ENCODE peak calls at places on chromosomes 12 and 14, in seven cellular contexts. L is fibroblast of pulmonary artery; W is effector CD8-positive, alpha-beta T cell; K is adipocyte; Q is stimulated activated CD8-positive, alpha-beta memory T cell treated with anti-CD3 and anti-CD28 coated beads, Interleukin-4, amount 100 ng/mL, for 1 hour; O is ELR; B is activated CD4-positive, CD25-positive, alpha-beta regulatory T cell. T is an unnamed sample.

GRCh38 chr12:51726931-51727330 is 121.6 kb downstream of the FIGNL2 start:
- DNase-seq in O (no peak), B (no peak), W (no peak), K (peak), Q (no peak), L (no peak), T (no peak)

GRCh38 chr12:99111600-99111999 is 466.5 kb downstream of the APAF1 start:
- DNase-seq in K (peak), B (no peak), W (no peak), O (no peak), Q (no peak), L (no peak), T (no peak)

GRCh38 chr12:52214421-52214802 is 18.6 kb upstream of the KRT7 start:
- DNase-seq in O (no peak), K (no peak), L (no peak), Q (no peak), W (no peak), B (no peak), T (no peak)

GRCh38 chr12:121441555-121441954 is 41.6 kb downstream of the RNF34 start:
- DNase-seq in O (peak), L (no peak), W (no peak), B (no peak), K (no peak), Q (no peak), T (no peak)

GRCh38 chr14:42307239-42307825 is 700.7 kb downstream of the LRFN5 start:
- DNase-seq in W (no peak), B (no peak), O (no peak), L (no peak), Q (no peak), K (no peak), T (no peak)

GRCh38 chr12:100267603-100268281 is 765 bp downstream of the SCYL2 start:
- DNase-seq in Q (no peak), L (peak), O (peak), K (peak), W (no peak), B (no peak), T (no peak)

GRCh38 chr14:74574706-74575105 is 37.3 kb downstream of the LTBP2 start:
- DNase-seq in Q (no peak), O (no peak), B (no peak), W (no peak), K (peak), L (no peak), T (no peak)

GRCh38 chr12:64273527-64274403 is 51.7 kb upstream of the KICS2 start:
- DNase-seq in B (no peak), L (peak), K (peak), Q (no peak), W (no peak), O (peak), T (no peak)

GRCh38 chr12:8065991-8066594 is at the start of gene C3AR1:
- DNase-seq in B (no peak), Q (no peak), K (peak), L (peak), W (no peak), O (peak), T (peak)

GRCh38 chr12:49346659-49347306 is at the start of gene DNAJC22:
- DNase-seq in Q (no peak), K (peak), B (no peak), L (no peak), O (peak), W (no peak), T (no peak)

GRCh38 chr12:70609739-70610491 is 27.3 kb downstream of the PTPRB start:
- DNase-seq in Q (no peak), O (peak), W (no peak), K (peak), B (no peak), L (peak), T (no peak)

GRCh38 chr14:60101801-60102200 is 10.1 kb downstream of the PCNX4 start:
- DNase-seq in Q (no peak), B (no peak), K (peak), W (no peak), O (peak), L (peak), T (no peak)

GRCh38 chr14:93086441-93087055 is 29.2 kb downstream of the ITPK1 start:
- DNase-seq in B (no peak), K (no peak), W (no peak), Q (no peak), O (peak), L (no peak), T (no peak)

GRCh38 chr14:101709962-101710891 is 51.3 kb upstream of the PPP2R5C start:
- DNase-seq in Q (no peak), O (no peak), K (no peak), W (no peak), L (no peak), B (no peak), T (no peak)

GRCh38 chr14:22412936-22413411 is 176.1 kb downstream of the DAD1 start:
- DNase-seq in B (no peak), Q (no peak), W (no peak), O (no peak), L (no peak), K (no peak), T (no peak)

GRCh38 chr12:102249073-102249854 is 51.6 kb upstream of the PMCH start:
- DNase-seq in O (peak), K (no peak), B (no peak), Q (no peak), W (no peak), L (peak), T (no peak)

GRCh38 chr12:39587247-39587646 is 32.4 kb downstream of the ABCD2 start:
- DNase-seq in L (peak), O (peak), B (peak), K (no peak), W (no peak), Q (no peak), T (no peak)

GRCh38 chr12:76874027-76874426 is 4.8 kb downstream of the CSRP2 start:
- DNase-seq in B (no peak), L (no peak), K (no peak), Q (no peak), O (no peak), W (no peak), T (no peak)

GRCh38 chr12:117526756-117527479 is 165.5 kb upstream of the NOS1 start:
- DNase-seq in Q (no peak), W (no peak), K (no peak), B (no peak), L (no peak), O (no peak), T (no peak)

GRCh38 chr12:68403296-68403695 is 71.1 kb upstream of the MDM1 start:
- DNase-seq in L (no peak), B (no peak), O (no peak), Q (no peak), W (no peak), K (no peak), T (no peak)

GRCh38 chr12:111635524-111635923 is 36.4 kb upstream of the ATXN2 start:
- DNase-seq in O (peak), K (peak), Q (no peak), W (no peak), B (no peak), L (no peak), T (no peak)

GRCh38 chr14:64147126-64147790 is 146.9 kb downstream of the ESR2 start:
- DNase-seq in B (no peak), O (no peak), Q (no peak), L (peak), W (no peak), K (peak), T (no peak)

GRCh38 chr12:69329669-69330428 is 18.3 kb upstream of the LYZ start:
- DNase-seq in Q (no peak), L (no peak), K (no peak), W (no peak), B (no peak), O (no peak), T (no peak)

GRCh38 chr14:77039285-77040058 is 11.0 kb upstream of the IRF2BPL start:
- DNase-seq in Q (no peak), W (no peak), B (no peak), L (peak), K (peak), O (peak), T (no peak)

GRCh38 chr12:64780531-64781373 is 21.5 kb upstream of the GNS start:
- DNase-seq in K (peak), O (no peak), B (no peak), L (no peak), Q (no peak), W (no peak), T (no peak)

GRCh38 chr12:497501-498160 is 37.9 kb downstream of the B4GALNT3 start:
- DNase-seq in B (no peak), Q (no peak), O (peak), W (no peak), L (no peak), K (no peak), T (no peak)

T was measured in T-helper 17 cell.